ENCODE peak calls at places on chromosomes 13 and 19, in eight cellular contexts. One of them, this sample, is unnamed.

GRCh38 chr13:96637039-96637438 is 357.2 kb downstream of the OXGR1 start:
- DNase-seq in epithelial cell of proximal tubule: no peak
- DNase-seq in PC-9: no peak
- DNase-seq in uterus: no peak
- DNase-seq in lower leg skin: no peak
- DNase-seq in MM.1S: no peak
- DNase-seq in GM23248: no peak
- DNase-seq in HFF-Myc: no peak
- DNase-seq in this sample: no peak

GRCh38 chr13:31775686-31776085 is 36.4 kb downstream of the RXFP2 start:
- DNase-seq in epithelial cell of proximal tubule: no peak
- DNase-seq in PC-9: no peak
- DNase-seq in uterus: peak
- DNase-seq in lower leg skin: peak
- DNase-seq in MM.1S: no peak
- DNase-seq in GM23248: peak
- DNase-seq in HFF-Myc: no peak
- DNase-seq in this sample: no peak

GRCh38 chr13:99527346-99527745 is 26.1 kb downstream of the TM9SF2 start:
- DNase-seq in epithelial cell of proximal tubule: no peak
- DNase-seq in PC-9: no peak
- DNase-seq in uterus: no peak
- DNase-seq in lower leg skin: no peak
- DNase-seq in MM.1S: no peak
- DNase-seq in GM23248: no peak
- DNase-seq in HFF-Myc: no peak
- DNase-seq in this sample: no peak

GRCh38 chr13:94494021-94494420 is 14.5 kb upstream of the DCT start:
- DNase-seq in epithelial cell of proximal tubule: no peak
- DNase-seq in PC-9: no peak
- DNase-seq in uterus: no peak
- DNase-seq in lower leg skin: no peak
- DNase-seq in MM.1S: no peak
- DNase-seq in GM23248: no peak
- DNase-seq in HFF-Myc: no peak
- DNase-seq in this sample: no peak

GRCh38 chr13:58298556-58299135 is 667.1 kb downstream of the PCDH17 start:
- DNase-seq in epithelial cell of proximal tubule: no peak
- DNase-seq in PC-9: no peak
- DNase-seq in uterus: no peak
- DNase-seq in lower leg skin: no peak
- DNase-seq in MM.1S: no peak
- DNase-seq in GM23248: no peak
- DNase-seq in HFF-Myc: no peak
- DNase-seq in this sample: no peak

GRCh38 chr19:28401739-28402138 is 811.2 kb downstream of the UQCRFS1 start:
- DNase-seq in epithelial cell of proximal tubule: no peak
- DNase-seq in PC-9: no peak
- DNase-seq in uterus: no peak
- DNase-seq in lower leg skin: no peak
- DNase-seq in MM.1S: no peak
- DNase-seq in GM23248: no peak
- DNase-seq in HFF-Myc: no peak
- DNase-seq in this sample: no peak

GRCh38 chr19:6970478-6970877 is 50.8 kb downstream of the MBD3L2B start:
- DNase-seq in epithelial cell of proximal tubule: no peak
- DNase-seq in PC-9: no peak
- DNase-seq in uterus: no peak
- DNase-seq in lower leg skin: no peak
- DNase-seq in MM.1S: no peak
- DNase-seq in GM23248: no peak
- DNase-seq in HFF-Myc: no peak
- DNase-seq in this sample: no peak

GRCh38 chr19:55497777-55498176 is 9.5 kb downstream of the SSC5D start:
- DNase-seq in epithelial cell of proximal tubule: no peak
- DNase-seq in PC-9: no peak
- DNase-seq in uterus: no peak
- DNase-seq in lower leg skin: no peak
- DNase-seq in MM.1S: no peak
- DNase-seq in GM23248: no peak
- DNase-seq in HFF-Myc: no peak
- DNase-seq in this sample: no peak

GRCh38 chr19:47266401-47266885 is 8.2 kb upstream of the INAFM1 start:
- DNase-seq in epithelial cell of proximal tubule: no peak
- DNase-seq in PC-9: peak
- DNase-seq in uterus: no peak
- DNase-seq in lower leg skin: no peak
- DNase-seq in MM.1S: no peak
- DNase-seq in GM23248: no peak
- DNase-seq in HFF-Myc: no peak
- DNase-seq in this sample: no peak

GRCh38 chr19:49976496-49976895 is 15.5 kb upstream of the SIGLEC11 start:
- DNase-seq in epithelial cell of proximal tubule: no peak
- DNase-seq in PC-9: no peak
- DNase-seq in uterus: no peak
- DNase-seq in lower leg skin: no peak
- DNase-seq in MM.1S: no peak
- DNase-seq in GM23248: peak
- DNase-seq in HFF-Myc: no peak
- DNase-seq in this sample: no peak

GRCh38 chr13:81025091-81025490 is 684.2 kb upstream of the SPRY2 start:
- DNase-seq in epithelial cell of proximal tubule: no peak
- DNase-seq in PC-9: no peak
- DNase-seq in uterus: no peak
- DNase-seq in lower leg skin: no peak
- DNase-seq in MM.1S: no peak
- DNase-seq in GM23248: no peak
- DNase-seq in HFF-Myc: no peak
- DNase-seq in this sample: no peak

GRCh38 chr13:75635101-75635620 is 969 bp upstream of the LMO7 start:
- DNase-seq in epithelial cell of proximal tubule: no peak
- DNase-seq in PC-9: no peak
- DNase-seq in uterus: peak
- DNase-seq in lower leg skin: no peak
- DNase-seq in MM.1S: peak
- DNase-seq in GM23248: peak
- DNase-seq in HFF-Myc: no peak
- DNase-seq in this sample: peak

GRCh38 chr19:48393559-48394330 is at the start of gene GRIN2D:
- DNase-seq in epithelial cell of proximal tubule: no peak
- DNase-seq in PC-9: no peak
- DNase-seq in uterus: no peak
- DNase-seq in lower leg skin: no peak
- DNase-seq in MM.1S: no peak
- DNase-seq in GM23248: peak
- DNase-seq in HFF-Myc: no peak
- DNase-seq in this sample: no peak

GRCh38 chr13:98535501-98536357 is 41.2 kb downstream of the STK24 start:
- DNase-seq in epithelial cell of proximal tubule: no peak
- DNase-seq in PC-9: peak
- DNase-seq in uterus: no peak
- DNase-seq in lower leg skin: no peak
- DNase-seq in MM.1S: no peak
- DNase-seq in GM23248: peak
- DNase-seq in HFF-Myc: no peak
- DNase-seq in this sample: peak

GRCh38 chr13:109881347-109881725 is 95.0 kb upstream of the IRS2 start:
- DNase-seq in epithelial cell of proximal tubule: no peak
- DNase-seq in PC-9: no peak
- DNase-seq in uterus: no peak
- DNase-seq in lower leg skin: no peak
- DNase-seq in MM.1S: no peak
- DNase-seq in GM23248: no peak
- DNase-seq in HFF-Myc: no peak
- DNase-seq in this sample: no peak

GRCh38 chr13:46530084-46530935 is 22.7 kb upstream of the LRCH1 start:
- DNase-seq in epithelial cell of proximal tubule: no peak
- DNase-seq in PC-9: no peak
- DNase-seq in uterus: no peak
- DNase-seq in lower leg skin: no peak
- DNase-seq in MM.1S: no peak
- DNase-seq in GM23248: peak
- DNase-seq in HFF-Myc: no peak
- DNase-seq in this sample: peak

GRCh38 chr13:101773062-101773461 is 320.6 kb downstream of the ITGBL1 start:
- DNase-seq in epithelial cell of proximal tubule: no peak
- DNase-seq in PC-9: peak
- DNase-seq in uterus: no peak
- DNase-seq in lower leg skin: no peak
- DNase-seq in MM.1S: no peak
- DNase-seq in GM23248: peak
- DNase-seq in HFF-Myc: no peak
- DNase-seq in this sample: peak

GRCh38 chr19:40370997-40371801 is 18.8 kb downstream of the HIPK4 start:
- DNase-seq in epithelial cell of proximal tubule: no peak
- DNase-seq in PC-9: no peak
- DNase-seq in uterus: no peak
- DNase-seq in lower leg skin: no peak
- DNase-seq in MM.1S: no peak
- DNase-seq in GM23248: no peak
- DNase-seq in HFF-Myc: no peak
- DNase-seq in this sample: no peak

GRCh38 chr13:69496951-69497350 is 610.7 kb upstream of the ATXN8OS start:
- DNase-seq in epithelial cell of proximal tubule: no peak
- DNase-seq in PC-9: no peak
- DNase-seq in uterus: no peak
- DNase-seq in lower leg skin: no peak
- DNase-seq in MM.1S: no peak
- DNase-seq in GM23248: no peak
- DNase-seq in HFF-Myc: no peak
- DNase-seq in this sample: no peak

GRCh38 chr19:14528419-14529253 is 758 bp upstream of the TECR start:
- DNase-seq in epithelial cell of proximal tubule: no peak
- DNase-seq in PC-9: no peak
- DNase-seq in uterus: peak
- DNase-seq in lower leg skin: no peak
- DNase-seq in MM.1S: no peak
- DNase-seq in GM23248: no peak
- DNase-seq in HFF-Myc: no peak
- DNase-seq in this sample: no peak

GRCh38 chr13:32790731-32791130 is 204.5 kb downstream of the PDS5B start:
- DNase-seq in epithelial cell of proximal tubule: no peak
- DNase-seq in PC-9: no peak
- DNase-seq in uterus: no peak
- DNase-seq in lower leg skin: no peak
- DNase-seq in MM.1S: no peak
- DNase-seq in GM23248: peak
- DNase-seq in HFF-Myc: peak
- DNase-seq in this sample: no peak

GRCh38 chr19:17327068-17327653 is 7.5 kb downstream of the ANO8 start:
- DNase-seq in epithelial cell of proximal tubule: no peak
- DNase-seq in PC-9: no peak
- DNase-seq in uterus: no peak
- DNase-seq in lower leg skin: no peak
- DNase-seq in MM.1S: no peak
- DNase-seq in GM23248: no peak
- DNase-seq in HFF-Myc: no peak
- DNase-seq in this sample: no peak

GRCh38 chr19:17329061-17329767 is 5.4 kb downstream of the ANO8 start:
- DNase-seq in epithelial cell of proximal tubule: no peak
- DNase-seq in PC-9: no peak
- DNase-seq in uterus: no peak
- DNase-seq in lower leg skin: no peak
- DNase-seq in MM.1S: no peak
- DNase-seq in GM23248: no peak
- DNase-seq in HFF-Myc: no peak
- DNase-seq in this sample: no peak

GRCh38 chr19:17328517-17329060 is 6.1 kb downstream of the ANO8 start:
- DNase-seq in epithelial cell of proximal tubule: no peak
- DNase-seq in PC-9: no peak
- DNase-seq in uterus: no peak
- DNase-seq in lower leg skin: no peak
- DNase-seq in MM.1S: no peak
- DNase-seq in GM23248: no peak
- DNase-seq in HFF-Myc: no peak
- DNase-seq in this sample: no peak

GRCh38 chr19:17326595-17326966 is 8.1 kb downstream of the ANO8 start:
- DNase-seq in epithelial cell of proximal tubule: no peak
- DNase-seq in PC-9: peak
- DNase-seq in uterus: no peak
- DNase-seq in lower leg skin: no peak
- DNase-seq in MM.1S: no peak
- DNase-seq in GM23248: no peak
- DNase-seq in HFF-Myc: no peak
- DNase-seq in this sample: no peak

GRCh38 chr19:17327654-17328516 is 6.8 kb downstream of the ANO8 start:
- DNase-seq in epithelial cell of proximal tubule: no peak
- DNase-seq in PC-9: peak
- DNase-seq in uterus: peak
- DNase-seq in lower leg skin: peak
- DNase-seq in MM.1S: no peak
- DNase-seq in GM23248: no peak
- DNase-seq in HFF-Myc: no peak
- DNase-seq in this sample: peak
- H3K4me3 ChIP-seq in epithelial cell of proximal tubule: peak
- H3K4me3 ChIP-seq in PC-9: peak
- H3K4me3 ChIP-seq in uterus: peak
- H3K4me3 ChIP-seq in lower leg skin: peak
- H3K4me3 ChIP-seq in MM.1S: no peak
- H3K4me3 ChIP-seq in GM23248: no peak
- H3K4me3 ChIP-seq in HFF-Myc: no peak
- H3K4me3 ChIP-seq in this sample: peak

GRCh38 chr19:38252385-38252784 is 3.8 kb downstream of the PPP1R14A start:
- DNase-seq in epithelial cell of proximal tubule: no peak
- DNase-seq in PC-9: no peak
- DNase-seq in uterus: no peak
- DNase-seq in lower leg skin: no peak
- DNase-seq in MM.1S: no peak
- DNase-seq in GM23248: no peak
- DNase-seq in HFF-Myc: no peak
- DNase-seq in this sample: no peak
- H3K4me3 ChIP-seq in epithelial cell of proximal tubule: no peak
- H3K4me3 ChIP-seq in PC-9: no peak
- H3K4me3 ChIP-seq in uterus: peak
- H3K4me3 ChIP-seq in lower leg skin: no peak
- H3K4me3 ChIP-seq in MM.1S: no peak
- H3K4me3 ChIP-seq in GM23248: no peak
- H3K4me3 ChIP-seq in HFF-Myc: no peak
- H3K4me3 ChIP-seq in this sample: no peak

GRCh38 chr13:73138276-73138950 is 79.6 kb downstream of the KLF5 start:
- DNase-seq in epithelial cell of proximal tubule: no peak
- DNase-seq in PC-9: peak
- DNase-seq in uterus: no peak
- DNase-seq in lower leg skin: no peak
- DNase-seq in MM.1S: no peak
- DNase-seq in GM23248: peak
- DNase-seq in HFF-Myc: no peak
- DNase-seq in this sample: peak
- H3K4me3 ChIP-seq in epithelial cell of proximal tubule: no peak
- H3K4me3 ChIP-seq in PC-9: peak
- H3K4me3 ChIP-seq in uterus: no peak
- H3K4me3 ChIP-seq in lower leg skin: no peak
- H3K4me3 ChIP-seq in MM.1S: no peak
- H3K4me3 ChIP-seq in GM23248: no peak
- H3K4me3 ChIP-seq in HFF-Myc: no peak
- H3K4me3 ChIP-seq in this sample: no peak

DNA sequence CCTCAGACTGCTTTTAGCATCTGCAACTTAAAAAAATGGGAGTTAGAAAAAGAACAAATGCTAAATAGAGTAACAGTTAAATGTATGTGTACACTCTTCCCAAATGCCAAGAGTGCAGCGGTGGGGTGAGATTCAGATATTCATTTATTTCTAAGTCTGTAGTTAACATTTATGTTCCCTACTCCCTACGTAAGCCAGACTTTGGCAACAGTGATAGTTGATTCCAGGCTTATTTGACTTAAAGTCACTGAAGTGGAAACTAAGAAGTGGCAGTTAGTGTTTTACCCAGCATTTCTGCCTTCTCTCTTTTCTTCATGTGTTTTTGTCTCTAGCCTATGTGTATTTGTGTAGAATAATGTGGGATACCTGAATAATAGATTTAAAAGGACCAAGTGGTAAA is 4.5 kb downstream of the MIR17HG start:
- DNase-seq in epithelial cell of proximal tubule: no peak
- DNase-seq in PC-9: no peak
- DNase-seq in uterus: no peak
- DNase-seq in lower leg skin: no peak
- DNase-seq in MM.1S: no peak
- DNase-seq in GM23248: no peak
- DNase-seq in HFF-Myc: no peak
- DNase-seq in this sample: no peak
- H3K4me3 ChIP-seq in epithelial cell of proximal tubule: no peak
- H3K4me3 ChIP-seq in PC-9: peak
- H3K4me3 ChIP-seq in uterus: no peak
- H3K4me3 ChIP-seq in lower leg skin: no peak
- H3K4me3 ChIP-seq in MM.1S: no peak
- H3K4me3 ChIP-seq in GM23248: no peak
- H3K4me3 ChIP-seq in HFF-Myc: peak
- H3K4me3 ChIP-seq in this sample: no peak

This sample was measured in bronchial epithelial cell.